ENCODE peak calls at places on chromosomes 1 and 21, in six cellular contexts. Z is hypothalamus, S is EL, B is colonic mucosa, M is HS-5, F is HFFc6. I is an unnamed sample.

GRCh38 chr1:149917590-149918144 is at the start of gene SV2A:
- DNase-seq in S (peak), M (no peak), Z (peak), B (no peak), F (peak), I (peak)

GRCh38 chr21:14866859-14867560 is 197.8 kb downstream of the NRIP1 start:
- DNase-seq in Z (no peak), S (no peak), B (no peak), F (no peak), M (no peak), I (no peak)

GRCh38 chr1:36223373-36223995 is 759 bp upstream of the THRAP3 start:
- DNase-seq in F (peak), M (peak), S (peak), B (peak), Z (no peak), I (peak)

GRCh38 chr1:112849967-112850641 is 105.9 kb downstream of the SLC16A1 start:
- DNase-seq in Z (no peak), S (peak), F (no peak), M (no peak), B (no peak), I (peak)

GRCh38 chr1:11838349-11839272 is 9.0 kb downstream of the NPPA start:
- DNase-seq in B (peak), S (peak), F (peak), M (peak), Z (peak), I (peak)

GRCh38 chr1:94055459-94056122 is 65.4 kb downstream of the ABCA4 start:
- DNase-seq in M (peak), Z (no peak), S (peak), F (peak), B (no peak), I (no peak)

GRCh38 chr1:194117582-194117981 is 931.2 kb upstream of the B3GALT2 start:
- DNase-seq in M (no peak), F (no peak), Z (no peak), B (no peak), S (no peak), I (peak)

GRCh38 chr1:177145102-177145779 is 19.3 kb downstream of the ASTN1 start:
- DNase-seq in M (no peak), B (no peak), S (no peak), F (no peak), Z (no peak), I (no peak)

GRCh38 chr1:36139521-36139920 is 9.8 kb downstream of the TRAPPC3 start:
- DNase-seq in Z (no peak), F (no peak), S (no peak), B (no peak), M (no peak), I (no peak)

GRCh38 chr21:36065497-36066036 is 4.3 kb upstream of the CBR1 start:
- DNase-seq in F (peak), M (peak), S (peak), Z (no peak), B (peak), I (peak)

GRCh38 chr1:235632538-235633219 is 16.9 kb downstream of the GNG4 start:
- DNase-seq in M (peak), F (peak), S (peak), B (no peak), Z (no peak), I (peak)

GRCh38 chr1:45543599-45544417 is 6.8 kb upstream of the AKR1A1 start:
- DNase-seq in S (no peak), F (no peak), B (peak), Z (peak), M (no peak), I (peak)

GRCh38 chr1:29197590-29197924 is 15.9 kb upstream of the SRSF4 start:
- DNase-seq in S (peak), B (peak), M (no peak), F (peak), Z (no peak), I (peak)

GRCh38 chr1:96840396-96840795 is 118.8 kb downstream of the PTBP2 start:
- DNase-seq in B (no peak), F (no peak), M (no peak), Z (no peak), S (no peak), I (no peak)

GRCh38 chr21:34850166-34850695 is 181.4 kb downstream of the CLIC6 start:
- DNase-seq in Z (no peak), S (no peak), B (no peak), F (no peak), M (no peak), I (no peak)

GRCh38 chr1:33654267-33654832 is 181.9 kb downstream of the ZSCAN20 start:
- DNase-seq in F (peak), B (no peak), Z (no peak), S (peak), M (no peak), I (no peak)

GRCh38 chr1:55061706-55062321 is 22.5 kb downstream of the PCSK9 start:
- DNase-seq in Z (no peak), S (no peak), M (no peak), B (no peak), F (no peak), I (no peak)

GRCh38 chr1:29365906-29366670 is 129.8 kb downstream of the PTPRU start:
- DNase-seq in S (no peak), F (no peak), Z (no peak), M (no peak), B (no peak), I (no peak)

GRCh38 chr21:33813832-33814231 is 101.8 kb downstream of the ATP5PO start:
- DNase-seq in M (no peak), Z (no peak), F (no peak), B (no peak), S (no peak), I (no peak)

GRCh38 chr1:46614604-46614984 is 2.0 kb downstream of the MOB3C start:
- DNase-seq in M (no peak), S (no peak), B (no peak), Z (no peak), F (no peak), I (no peak)

GRCh38 chr1:167373398-167373797 is 144.9 kb downstream of the CD247 start:
- DNase-seq in B (no peak), S (no peak), Z (no peak), M (peak), F (no peak), I (no peak)

GRCh38 chr21:25870084-25870483 is 135.3 kb downstream of the GABPA start:
- DNase-seq in S (no peak), Z (no peak), F (no peak), M (no peak), B (no peak), I (no peak)

GRCh38 chr1:53326598-53327182 is 1.2 kb downstream of the LRP8 start:
- DNase-seq in Z (no peak), F (no peak), S (no peak), M (no peak), B (peak), I (no peak)

GRCh38 chr1:169148472-169149252 is 42.2 kb downstream of the ATP1B1 start:
- DNase-seq in F (no peak), B (peak), M (no peak), Z (no peak), S (no peak), I (no peak)

GRCh38 chr21:38985423-38986378 is 180.0 kb downstream of the ETS2 start:
- DNase-seq in Z (no peak), F (peak), B (peak), M (peak), S (peak), I (peak)

GRCh38 chr1:53653631-53654030 is 85.3 kb downstream of the GLIS1 start:
- DNase-seq in B (no peak), Z (no peak), F (no peak), M (no peak), S (no peak), I (no peak)

GRCh38 chr1:37267111-37267835 is 207.1 kb upstream of the ZC3H12A start:
- DNase-seq in B (no peak), Z (no peak), S (peak), M (no peak), F (no peak), I (peak)

GRCh38 chr1:183632964-183633363 is 2.6 kb downstream of the ARPC5 start:
- DNase-seq in Z (no peak), S (peak), M (no peak), B (no peak), F (no peak), I (no peak)

GRCh38 chr21:33229776-33230517 is at the start of gene IFNAR2:
- DNase-seq in S (peak), F (no peak), M (peak), B (peak), Z (peak), I (peak)

GRCh38 chr1:229379901-229380300 is 37.1 kb upstream of the CCSAP start:
- DNase-seq in M (no peak), Z (no peak), S (no peak), F (no peak), B (no peak), I (no peak)

GRCh38 chr1:243375596-243375995 is 119.8 kb downstream of the SDCCAG8 start:
- DNase-seq in F (no peak), Z (no peak), B (no peak), S (no peak), M (no peak), I (no peak)

GRCh38 chr1:214685906-214686305 is 82.9 kb downstream of the CENPF start:
- DNase-seq in F (no peak), M (no peak), B (no peak), Z (no peak), S (no peak), I (no peak)

GRCh38 chr1:53259932-53260331 is 21.6 kb upstream of the MAGOH start:
- DNase-seq in B (no peak), Z (no peak), F (no peak), S (no peak), M (no peak), I (no peak)

GRCh38 chr1:7278827-7279752 is 492.0 kb upstream of the VAMP3 start:
- DNase-seq in Z (no peak), B (peak), M (no peak), S (no peak), F (no peak), I (no peak)

I was measured in Daoy.